ENCODE peak calls at places on chromosomes 7 and 10, in eight cellular contexts. H is B cell; O is AML-193; E is activated T-cell treated with anti-CD3 and anti-CD28 coated beads for 48 hours; L is activated naive CD8-positive, alpha-beta T cell treated with anti-CD3 and anti-CD28 coated beads, Interleukin-2, amount 50 U/mL, for 24 hours; G is H7; W is activated CD4-positive, alpha-beta T cell treated with anti-CD3 and anti-CD28 coated beads, Interleukin-2, amount 10 ng/mL, durations not matched to agents 7 days and 5 days; T is tibial artery. R is an unnamed sample.

GRCh38 chr7:4834601-4835397 is 27.0 kb downstream of the PAPOLB start:
- DNase-seq in H (no peak), T (no peak), L (no peak), O (no peak), G (peak), W (no peak), E (no peak), R (no peak)

GRCh38 chr7:126040114-126041045 is 1110.8 kb upstream of the POT1 start:
- DNase-seq in G (peak), L (no peak), W (no peak), O (no peak), H (no peak), T (no peak), E (no peak), R (no peak)

GRCh38 chr7:17532861-17533404 is 234.5 kb downstream of the AHR start:
- DNase-seq in W (no peak), O (no peak), H (no peak), T (no peak), G (no peak), E (no peak), L (no peak), R (no peak)

GRCh38 chr7:103636153-103636552 is 190.1 kb upstream of the SLC26A5 start:
- DNase-seq in O (no peak), W (no peak), H (no peak), T (no peak), L (no peak), G (peak), E (no peak), R (no peak)

GRCh38 chr10:59108296-59108695 is 68.1 kb upstream of the PHYHIPL start:
- DNase-seq in W (no peak), O (no peak), L (no peak), T (no peak), H (no peak), G (no peak), E (no peak), R (no peak)

GRCh38 chr7:83852136-83852535 is 203.2 kb upstream of the SEMA3E start:
- DNase-seq in T (no peak), O (no peak), L (no peak), G (no peak), W (no peak), E (no peak), H (no peak), R (no peak)

GRCh38 chr10:5268743-5269142 is 72.1 kb downstream of the AKR1C4 start:
- DNase-seq in G (no peak), W (no peak), L (no peak), E (no peak), O (no peak), T (no peak), H (no peak), R (no peak)

GRCh38 chr7:46814516-46815250 is 767.2 kb downstream of the TNS3 start:
- DNase-seq in T (no peak), O (no peak), G (no peak), W (no peak), E (no peak), L (no peak), H (no peak), R (no peak)

GRCh38 chr7:100866721-100867039 is 507 bp upstream of the TRIP6 start:
- DNase-seq in H (no peak), L (no peak), W (no peak), G (no peak), T (no peak), O (no peak), E (no peak), R (no peak)

GRCh38 chr7:27670177-27670576 is 7.5 kb upstream of the HIBADH start:
- DNase-seq in O (no peak), H (no peak), W (no peak), E (no peak), T (no peak), G (no peak), L (no peak), R (no peak)

GRCh38 chr10:13390604-13391522 is 42.8 kb upstream of the SEPHS1 start:
- DNase-seq in G (peak), E (no peak), H (peak), O (no peak), T (peak), L (no peak), W (no peak), R (no peak)

GRCh38 chr7:46879783-46880182 is 702.1 kb downstream of the TNS3 start:
- DNase-seq in W (no peak), O (no peak), E (no peak), H (no peak), T (no peak), G (no peak), L (no peak), R (no peak)

GRCh38 chr10:78443900-78444571 is 410.4 kb downstream of the RPS24 start:
- DNase-seq in H (no peak), T (no peak), W (no peak), O (no peak), E (no peak), G (no peak), L (no peak), R (no peak)

GRCh38 chr10:4941540-4942330 is 21.5 kb upstream of the AKR1C1 start:
- DNase-seq in W (no peak), H (no peak), O (no peak), E (no peak), G (no peak), T (no peak), L (no peak), R (no peak)

GRCh38 chr7:40644454-40645188 is 509.8 kb downstream of the SUGCT start:
- DNase-seq in T (no peak), L (peak), W (peak), E (no peak), O (no peak), G (no peak), H (no peak), R (no peak)

GRCh38 chr10:125857185-125857760 is 23.8 kb downstream of the DHX32 start:
- DNase-seq in G (peak), T (no peak), W (no peak), H (no peak), L (no peak), O (no peak), E (no peak), R (no peak)

GRCh38 chr7:5266148-5267028 is 16.4 kb upstream of the SLC29A4 start:
- DNase-seq in G (peak), L (no peak), O (no peak), T (no peak), E (no peak), W (no peak), H (no peak), R (no peak)

GRCh38 chr10:78875331-78875877 is 193.4 kb upstream of the ZMIZ1 start:
- DNase-seq in L (no peak), O (no peak), G (peak), T (no peak), E (no peak), W (no peak), H (no peak), R (no peak)

GRCh38 chr7:44615149-44615611 is 8.8 kb downstream of the OGDH start:
- DNase-seq in L (no peak), W (no peak), T (peak), H (peak), E (no peak), O (no peak), G (no peak), R (peak)